ENCODE peak calls at places on chromosomes 1 and 21, in eight cellular contexts. One of them, this sample, is unnamed.

GRCh38 chr1:20416706-20417105 is 69.3 kb downstream of the CAMK2N1 start:
- DNase-seq in heart left ventricle: no peak
- DNase-seq in transverse colon: no peak
- DNase-seq in IMR-90: no peak
- DNase-seq in suprapubic skin: no peak
- DNase-seq in sigmoid colon: no peak
- DNase-seq in right lobe of liver: no peak
- DNase-seq in prostate gland: no peak
- DNase-seq in this sample: no peak

GRCh38 chr21:41121785-41122415 is 46.1 kb upstream of the BACE2 start:
- DNase-seq in suprapubic skin: no peak
- DNase-seq in heart left ventricle: peak
- DNase-seq in IMR-90: peak
- DNase-seq in transverse colon: peak
- DNase-seq in sigmoid colon: peak
- DNase-seq in right lobe of liver: peak
- DNase-seq in prostate gland: peak
- DNase-seq in this sample: peak

GRCh38 chr21:32587112-32587511 is 1.8 kb upstream of the TCP10L start:
- DNase-seq in suprapubic skin: no peak
- DNase-seq in transverse colon: no peak
- DNase-seq in prostate gland: no peak
- DNase-seq in IMR-90: no peak
- DNase-seq in right lobe of liver: no peak
- DNase-seq in sigmoid colon: no peak
- DNase-seq in heart left ventricle: no peak
- DNase-seq in this sample: no peak

GRCh38 chr1:158454537-158454936 is 7.1 kb upstream of the OR10K1 start:
- DNase-seq in transverse colon: no peak
- DNase-seq in suprapubic skin: no peak
- DNase-seq in right lobe of liver: no peak
- DNase-seq in heart left ventricle: no peak
- DNase-seq in prostate gland: no peak
- DNase-seq in sigmoid colon: no peak
- DNase-seq in IMR-90: no peak
- DNase-seq in this sample: no peak

GRCh38 chr1:169367096-169367685 is 406 bp downstream of the NME7 start:
- DNase-seq in prostate gland: no peak
- DNase-seq in sigmoid colon: no peak
- DNase-seq in IMR-90: no peak
- DNase-seq in transverse colon: no peak
- DNase-seq in suprapubic skin: no peak
- DNase-seq in heart left ventricle: no peak
- DNase-seq in right lobe of liver: no peak
- DNase-seq in this sample: no peak

GRCh38 chr21:44957901-44958451 is 18.1 kb downstream of the SLX9 start:
- DNase-seq in sigmoid colon: peak
- DNase-seq in IMR-90: no peak
- DNase-seq in right lobe of liver: peak
- DNase-seq in suprapubic skin: no peak
- DNase-seq in transverse colon: no peak
- DNase-seq in heart left ventricle: no peak
- DNase-seq in prostate gland: no peak
- DNase-seq in this sample: no peak

GRCh38 chr1:34926156-34926555 is 3.3 kb downstream of the DLGAP3 start:
- DNase-seq in transverse colon: no peak
- DNase-seq in prostate gland: no peak
- DNase-seq in sigmoid colon: no peak
- DNase-seq in heart left ventricle: no peak
- DNase-seq in right lobe of liver: no peak
- DNase-seq in suprapubic skin: no peak
- DNase-seq in IMR-90: no peak
- DNase-seq in this sample: no peak

GRCh38 chr1:226419284-226419683 is 11.4 kb upstream of the PARP1 start:
- DNase-seq in prostate gland: no peak
- DNase-seq in IMR-90: no peak
- DNase-seq in suprapubic skin: no peak
- DNase-seq in transverse colon: no peak
- DNase-seq in sigmoid colon: no peak
- DNase-seq in right lobe of liver: no peak
- DNase-seq in heart left ventricle: no peak
- DNase-seq in this sample: no peak

GRCh38 chr1:10803971-10804820 is 7.8 kb upstream of the CASZ1 start:
- DNase-seq in heart left ventricle: no peak
- DNase-seq in transverse colon: peak
- DNase-seq in right lobe of liver: no peak
- DNase-seq in prostate gland: peak
- DNase-seq in IMR-90: no peak
- DNase-seq in suprapubic skin: no peak
- DNase-seq in sigmoid colon: no peak
- DNase-seq in this sample: peak

GRCh38 chr21:32824950-32825349 is 53.4 kb upstream of the PAXBP1 start:
- DNase-seq in heart left ventricle: no peak
- DNase-seq in prostate gland: no peak
- DNase-seq in sigmoid colon: no peak
- DNase-seq in transverse colon: no peak
- DNase-seq in IMR-90: no peak
- DNase-seq in right lobe of liver: no peak
- DNase-seq in suprapubic skin: no peak
- DNase-seq in this sample: no peak

GRCh38 chr1:64948905-64949833 is 17.2 kb downstream of the JAK1 start:
- DNase-seq in prostate gland: no peak
- DNase-seq in IMR-90: no peak
- DNase-seq in heart left ventricle: no peak
- DNase-seq in sigmoid colon: no peak
- DNase-seq in suprapubic skin: no peak
- DNase-seq in transverse colon: no peak
- DNase-seq in right lobe of liver: no peak
- DNase-seq in this sample: no peak

GRCh38 chr1:236844499-236845271 is 49.6 kb downstream of the MTR start:
- DNase-seq in sigmoid colon: no peak
- DNase-seq in IMR-90: peak
- DNase-seq in transverse colon: no peak
- DNase-seq in suprapubic skin: no peak
- DNase-seq in right lobe of liver: no peak
- DNase-seq in prostate gland: no peak
- DNase-seq in heart left ventricle: no peak
- DNase-seq in this sample: no peak

GRCh38 chr1:47637111-47637685 is 199.4 kb downstream of the FOXD2 start:
- DNase-seq in prostate gland: no peak
- DNase-seq in suprapubic skin: no peak
- DNase-seq in heart left ventricle: no peak
- DNase-seq in sigmoid colon: no peak
- DNase-seq in IMR-90: no peak
- DNase-seq in right lobe of liver: no peak
- DNase-seq in transverse colon: no peak
- DNase-seq in this sample: no peak

GRCh38 chr1:51915958-51916357 is 37.4 kb upstream of the NRDC start:
- DNase-seq in sigmoid colon: no peak
- DNase-seq in prostate gland: no peak
- DNase-seq in IMR-90: no peak
- DNase-seq in heart left ventricle: no peak
- DNase-seq in suprapubic skin: no peak
- DNase-seq in right lobe of liver: no peak
- DNase-seq in transverse colon: no peak
- DNase-seq in this sample: no peak

GRCh38 chr1:192879416-192879815 is 70.6 kb downstream of the RGS2 start:
- DNase-seq in prostate gland: no peak
- DNase-seq in transverse colon: no peak
- DNase-seq in sigmoid colon: no peak
- DNase-seq in heart left ventricle: no peak
- DNase-seq in right lobe of liver: no peak
- DNase-seq in IMR-90: peak
- DNase-seq in suprapubic skin: no peak
- DNase-seq in this sample: no peak

GRCh38 chr1:223066415-223066814 is 76.6 kb downstream of the TLR5 start:
- DNase-seq in right lobe of liver: no peak
- DNase-seq in heart left ventricle: no peak
- DNase-seq in sigmoid colon: no peak
- DNase-seq in transverse colon: no peak
- DNase-seq in IMR-90: no peak
- DNase-seq in prostate gland: no peak
- DNase-seq in suprapubic skin: no peak
- DNase-seq in this sample: no peak
- TF ChIP-seq POLR2A in right lobe of liver: no peak
- TF ChIP-seq POLR2A in heart left ventricle: no peak
- TF ChIP-seq POLR2A in sigmoid colon: no peak
- TF ChIP-seq POLR2A in transverse colon: no peak
- TF ChIP-seq POLR2A in IMR-90: no peak
- TF ChIP-seq POLR2A in prostate gland: no peak
- TF ChIP-seq POLR2A in suprapubic skin: no peak
- TF ChIP-seq POLR2A in this sample: no peak

GRCh38 chr1:29708381-29708780 is 472.1 kb downstream of the PTPRU start:
- DNase-seq in right lobe of liver: no peak
- DNase-seq in suprapubic skin: no peak
- DNase-seq in IMR-90: peak
- DNase-seq in sigmoid colon: no peak
- DNase-seq in prostate gland: no peak
- DNase-seq in heart left ventricle: no peak
- DNase-seq in transverse colon: no peak
- DNase-seq in this sample: no peak

GRCh38 chr1:29709711-29710169 is 473.4 kb downstream of the PTPRU start:
- DNase-seq in sigmoid colon: no peak
- DNase-seq in transverse colon: no peak
- DNase-seq in suprapubic skin: no peak
- DNase-seq in prostate gland: peak
- DNase-seq in right lobe of liver: no peak
- DNase-seq in heart left ventricle: no peak
- DNase-seq in IMR-90: peak
- DNase-seq in this sample: no peak

GRCh38 chr1:29707796-29708195 is 471.5 kb downstream of the PTPRU start:
- DNase-seq in sigmoid colon: no peak
- DNase-seq in prostate gland: no peak
- DNase-seq in IMR-90: no peak
- DNase-seq in suprapubic skin: no peak
- DNase-seq in right lobe of liver: no peak
- DNase-seq in transverse colon: no peak
- DNase-seq in heart left ventricle: no peak
- DNase-seq in this sample: no peak

GRCh38 chr1:29706936-29707335 is 470.6 kb downstream of the PTPRU start:
- DNase-seq in IMR-90: peak
- DNase-seq in right lobe of liver: no peak
- DNase-seq in prostate gland: no peak
- DNase-seq in transverse colon: no peak
- DNase-seq in heart left ventricle: no peak
- DNase-seq in sigmoid colon: no peak
- DNase-seq in suprapubic skin: no peak
- DNase-seq in this sample: no peak

DNA sequence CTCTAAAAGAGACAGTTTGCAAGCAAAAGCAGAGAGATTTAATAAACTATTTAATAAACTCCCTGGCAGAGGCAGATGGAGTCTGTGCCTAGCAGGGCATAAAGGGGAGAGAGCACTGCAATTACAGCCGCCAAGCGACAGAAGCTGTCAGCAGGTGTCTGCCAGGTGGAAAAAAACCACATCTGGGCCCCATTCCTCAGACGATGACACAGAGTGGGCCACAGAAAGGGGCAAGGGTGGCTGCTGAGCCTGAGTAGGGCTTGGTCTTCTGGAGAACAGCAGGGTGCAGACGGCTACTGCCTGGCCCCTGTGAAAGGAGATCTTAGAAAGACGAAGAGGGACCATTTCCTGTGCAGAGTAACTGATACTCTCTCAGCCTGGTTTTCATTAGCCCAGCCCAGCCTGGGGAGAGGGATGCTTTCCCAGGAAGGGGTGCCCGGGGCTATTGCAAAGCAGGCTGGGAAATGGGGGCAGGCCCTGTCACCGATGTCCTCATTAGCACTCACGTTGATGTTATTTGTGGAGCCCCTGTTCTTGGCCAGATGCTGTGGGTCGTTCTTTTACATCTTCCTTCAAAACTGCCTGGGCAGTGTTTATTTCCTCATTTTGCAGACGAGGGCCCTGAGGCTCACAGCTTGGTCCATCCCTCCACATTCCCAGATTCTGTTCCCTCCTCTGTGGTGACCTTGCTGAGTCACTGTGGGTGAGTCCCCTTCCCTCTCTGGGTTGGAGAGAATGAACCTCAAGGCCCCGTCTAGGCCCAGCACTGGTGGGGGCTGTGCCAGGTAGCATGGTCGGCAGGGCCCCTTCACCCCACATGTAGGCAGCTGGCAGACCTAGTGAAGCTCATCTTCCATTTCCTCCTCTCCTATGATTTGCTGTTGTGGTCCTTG is 472.7 kb downstream of the PTPRU start:
- DNase-seq in sigmoid colon: no peak
- DNase-seq in heart left ventricle: no peak
- DNase-seq in prostate gland: peak
- DNase-seq in transverse colon: no peak
- DNase-seq in suprapubic skin: no peak
- DNase-seq in IMR-90: peak
- DNase-seq in right lobe of liver: no peak
- DNase-seq in this sample: no peak
- H3K4me3 ChIP-seq in sigmoid colon: no peak
- H3K4me3 ChIP-seq in heart left ventricle: no peak
- H3K4me3 ChIP-seq in prostate gland: no peak
- H3K4me3 ChIP-seq in transverse colon: no peak
- H3K4me3 ChIP-seq in suprapubic skin: no peak
- H3K4me3 ChIP-seq in IMR-90: no peak
- H3K4me3 ChIP-seq in right lobe of liver: no peak
- H3K4me3 ChIP-seq in this sample: no peak

GRCh38 chr1:201982082-201982922 is at the start of gene RNPEP:
- DNase-seq in heart left ventricle: peak
- DNase-seq in suprapubic skin: peak
- DNase-seq in right lobe of liver: peak
- DNase-seq in transverse colon: peak
- DNase-seq in IMR-90: peak
- DNase-seq in prostate gland: peak
- DNase-seq in sigmoid colon: peak
- DNase-seq in this sample: peak
- TF ChIP-seq POLR2A in heart left ventricle: peak
- TF ChIP-seq POLR2A in suprapubic skin: peak
- TF ChIP-seq POLR2A in right lobe of liver: peak
- TF ChIP-seq POLR2A in transverse colon: no peak
- TF ChIP-seq POLR2A in IMR-90: peak
- TF ChIP-seq POLR2A in prostate gland: peak
- TF ChIP-seq POLR2A in sigmoid colon: no peak
- TF ChIP-seq POLR2A in this sample: no peak

DNA sequence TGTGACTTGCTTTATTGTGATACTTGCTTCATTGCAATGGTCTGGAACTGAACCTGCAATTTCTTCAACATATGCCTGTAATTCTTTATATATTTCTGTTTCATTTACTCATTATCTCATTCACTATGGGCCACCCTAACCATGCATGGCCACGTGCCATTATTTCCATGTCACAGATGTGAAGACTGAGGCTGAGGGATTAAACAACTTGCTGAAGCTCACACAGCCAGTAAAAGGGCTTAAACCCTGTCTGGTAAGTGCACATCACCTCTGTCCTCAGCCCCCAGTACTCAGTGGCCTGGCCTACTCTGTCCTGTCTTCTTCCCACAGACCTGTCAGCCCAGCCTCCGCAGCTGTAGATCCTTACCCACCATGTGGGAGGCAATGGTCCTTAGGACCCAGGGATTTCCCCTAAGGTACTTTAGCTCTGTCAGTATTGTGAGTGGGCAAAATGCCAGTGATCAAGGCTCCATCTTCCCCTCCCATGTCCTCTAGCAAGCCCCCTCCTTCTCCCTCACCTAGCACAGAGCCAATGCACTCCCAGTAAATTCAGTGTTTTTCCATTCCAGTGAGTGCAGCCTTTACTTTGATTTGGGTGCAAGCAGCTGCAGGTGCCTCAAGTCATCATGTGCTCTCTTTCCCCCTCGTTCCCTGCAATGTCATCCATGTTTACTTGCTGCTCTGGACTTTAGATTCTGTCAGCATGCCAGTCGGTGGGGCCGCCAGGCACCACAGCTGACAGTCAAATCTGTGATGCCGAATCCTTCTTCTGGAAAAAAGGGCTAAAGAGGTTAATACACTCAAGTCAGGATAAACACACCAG is 228.2 kb upstream of the PROX1 start:
- DNase-seq in prostate gland: no peak
- DNase-seq in transverse colon: peak
- DNase-seq in IMR-90: no peak
- DNase-seq in sigmoid colon: no peak
- DNase-seq in right lobe of liver: peak
- DNase-seq in suprapubic skin: no peak
- DNase-seq in heart left ventricle: no peak
- DNase-seq in this sample: no peak
- H3K4me3 ChIP-seq in prostate gland: no peak
- H3K4me3 ChIP-seq in transverse colon: no peak
- H3K4me3 ChIP-seq in IMR-90: no peak
- H3K4me3 ChIP-seq in sigmoid colon: no peak
- H3K4me3 ChIP-seq in right lobe of liver: no peak
- H3K4me3 ChIP-seq in suprapubic skin: no peak
- H3K4me3 ChIP-seq in heart left ventricle: no peak
- H3K4me3 ChIP-seq in this sample: no peak

This sample was measured in stomach.